ENCODE peak calls at places on chromosomes 2 and 18, in seven cellular contexts. X is IMR-90, K is neuronal stem cell, L is fibroblast of lung, Y is HCT116, J is PC-3, D is neural progenitor cell. C is an unnamed sample. For H3K4me1, the result is how much of the 10 kb centered on the place peaks cover.

GRCh38 chr2:101818531-101819451 is 121.3 kb downstream of the MAP4K4 start:
- DNase-seq in J (peak), Y (no peak), L (peak), D (peak), X (peak), K (no peak), C (peak)

GRCh38 chr2:169891593-169892298 is 64.5 kb downstream of the UBR3 start:
- DNase-seq in D (no peak), X (peak), L (peak), K (no peak), J (peak), Y (no peak), C (peak)

GRCh38 chr2:10428936-10429335 is 19.2 kb downstream of the ODC1 start:
- DNase-seq in K (no peak), Y (no peak), J (no peak), X (no peak), L (no peak), D (no peak), C (no peak)

GRCh38 chr2:23498941-23499340 is 114.0 kb downstream of the KLHL29 start:
- DNase-seq in K (no peak), Y (no peak), L (peak), X (peak), J (no peak), D (no peak), C (peak)

GRCh38 chr18:43013489-43013888 is 102.0 kb downstream of the RIT2 start:
- DNase-seq in X (no peak), J (no peak), Y (no peak), D (no peak), L (peak), K (no peak), C (no peak)

GRCh38 chr2:10570076-10570475 is 119.7 kb downstream of the NOL10 start:
- DNase-seq in Y (no peak), J (no peak), K (no peak), D (no peak), X (no peak), L (no peak), C (no peak)

GRCh38 chr2:47687856-47688255 is 95.1 kb upstream of the MSH6 start:
- DNase-seq in J (no peak), L (no peak), X (no peak), K (no peak), Y (no peak), D (no peak), C (no peak)

GRCh38 chr2:9971105-9971818 is 19.8 kb downstream of the GRHL1 start:
- DNase-seq in Y (no peak), J (peak), K (no peak), X (peak), D (no peak), L (peak), C (peak)

GRCh38 chr2:55408946-55409868 is 10.4 kb downstream of the CCDC88A start:
- DNase-seq in Y (no peak), L (no peak), X (peak), J (no peak), D (no peak), K (no peak), C (no peak)

GRCh38 chr2:14301331-14301730 is 331.2 kb upstream of the LRATD1 start:
- DNase-seq in J (no peak), D (peak), Y (no peak), L (no peak), K (peak), X (no peak), C (no peak)

GRCh38 chr18:56873441-56874140 is 222.4 kb downstream of the WDR7 start:
- DNase-seq in D (peak), Y (no peak), L (no peak), K (peak), J (no peak), X (no peak), C (no peak)

GRCh38 chr2:157784169-157784822 is 91.8 kb downstream of the ACVR1 start:
- DNase-seq in K (no peak), D (no peak), Y (no peak), J (peak), X (peak), L (peak), C (peak)

GRCh38 chr18:67425724-67426123 is 90.8 kb downstream of the DSEL start:
- DNase-seq in D (no peak), J (peak), L (peak), X (peak), K (no peak), Y (no peak), C (peak)

GRCh38 chr2:109353806-109354745 is 225.1 kb downstream of the SH3RF3 start:
- DNase-seq in L (no peak), K (no peak), Y (no peak), J (no peak), D (no peak), X (no peak), C (no peak)

GRCh38 chr2:112957511-112957910 is 20.3 kb upstream of the IL36G start:
- DNase-seq in K (no peak), D (no peak), Y (no peak), J (peak), L (no peak), X (no peak), C (no peak)

GRCh38 chr2:2291500-2292260 is 39.4 kb downstream of the MYT1L start:
- DNase-seq in Y (no peak), X (no peak), L (no peak), K (peak), J (peak), D (peak), C (no peak)

GRCh38 chr18:36516258-36516657 is 218.7 kb downstream of the FHOD3 start:
- DNase-seq in L (no peak), K (no peak), D (no peak), X (no peak), J (no peak), Y (no peak), C (no peak)

GRCh38 chr18:7856733-7857132 is 289.6 kb downstream of the PTPRM start:
- DNase-seq in J (peak), K (no peak), D (no peak), L (no peak), Y (peak), X (peak), C (peak)

GRCh38 chr18:23380001-23380550 is 73.0 kb upstream of the RIOK3 start:
- DNase-seq in J (peak), L (no peak), D (no peak), Y (no peak), X (peak), K (no peak), C (no peak)

GRCh38 chr2:143254108-143254507 is 124.9 kb downstream of the ARHGAP15 start:
- DNase-seq in D (no peak), L (no peak), J (no peak), Y (no peak), X (no peak), K (no peak), C (no peak)

GRCh38 chr2:108593547-108594098 is 59.4 kb downstream of the LIMS1 start:
- DNase-seq in X (peak), L (peak), K (no peak), J (peak), Y (no peak), D (no peak), C (peak)

GRCh38 chr18:69397096-69397495 is 3.6 kb upstream of the DOK6 start:
- DNase-seq in D (peak), Y (peak), J (peak), K (no peak), L (peak), X (peak), C (no peak)

GRCh38 chr2:100182494-100183355 is 40.3 kb upstream of the AFF3 start:
- DNase-seq in Y (no peak), X (peak), L (no peak), J (no peak), K (peak), D (peak), C (peak)

GRCh38 chr2:68245066-68245465 is 7.3 kb downstream of the PPP3R1 start:
- DNase-seq in X (no peak), K (no peak), Y (no peak), L (no peak), D (no peak), J (no peak), C (no peak)

GRCh38 chr18:13983506-13983905 is 68.2 kb upstream of the MC2R start:
- DNase-seq in X (no peak), J (no peak), L (no peak), Y (no peak), D (no peak), K (no peak), C (no peak)

GRCh38 chr2:219469186-219469724 is 29.4 kb upstream of the GMPPA start:
- DNase-seq in Y (no peak), K (no peak), L (peak), X (peak), J (peak), D (no peak), C (peak)

GRCh38 chr2:9770308-9771100 is 72.8 kb upstream of the TAF1B start:
- DNase-seq in L (peak), Y (peak), K (peak), J (peak), D (peak), X (peak), C (peak)

GRCh38 chr2:164495491-164496223 is 125.6 kb downstream of the GRB14 start:
- DNase-seq in D (peak), K (peak), X (peak), Y (peak), L (peak), J (peak), C (peak)

GRCh38 chr2:61538920-61539559 is 884 bp upstream of the XPO1 start:
- DNase-seq in X (peak), J (peak), L (peak), Y (peak), K (peak), D (no peak), C (peak)

GRCh38 chr18:51654441-51655326 is 457.2 kb upstream of the MEX3C start:
- DNase-seq in D (peak), J (no peak), X (no peak), K (peak), L (no peak), Y (no peak), C (no peak)

GRCh38 chr2:99974275-99974674 is 168.1 kb downstream of the AFF3 start:
- DNase-seq in D (peak), Y (no peak), K (peak), L (no peak), X (peak), J (peak), C (no peak)

GRCh38 chr2:96374211-96374951 is 38.8 kb downstream of the NCAPH start:
- DNase-seq in X (peak), K (no peak), D (no peak), L (peak), Y (no peak), J (peak), C (peak)

GRCh38 chr18:56421641-56422040 is 216.8 kb downstream of the TXNL1 start:
- DNase-seq in J (no peak), X (no peak), D (no peak), Y (no peak), L (no peak), K (no peak), C (no peak)

DNA sequence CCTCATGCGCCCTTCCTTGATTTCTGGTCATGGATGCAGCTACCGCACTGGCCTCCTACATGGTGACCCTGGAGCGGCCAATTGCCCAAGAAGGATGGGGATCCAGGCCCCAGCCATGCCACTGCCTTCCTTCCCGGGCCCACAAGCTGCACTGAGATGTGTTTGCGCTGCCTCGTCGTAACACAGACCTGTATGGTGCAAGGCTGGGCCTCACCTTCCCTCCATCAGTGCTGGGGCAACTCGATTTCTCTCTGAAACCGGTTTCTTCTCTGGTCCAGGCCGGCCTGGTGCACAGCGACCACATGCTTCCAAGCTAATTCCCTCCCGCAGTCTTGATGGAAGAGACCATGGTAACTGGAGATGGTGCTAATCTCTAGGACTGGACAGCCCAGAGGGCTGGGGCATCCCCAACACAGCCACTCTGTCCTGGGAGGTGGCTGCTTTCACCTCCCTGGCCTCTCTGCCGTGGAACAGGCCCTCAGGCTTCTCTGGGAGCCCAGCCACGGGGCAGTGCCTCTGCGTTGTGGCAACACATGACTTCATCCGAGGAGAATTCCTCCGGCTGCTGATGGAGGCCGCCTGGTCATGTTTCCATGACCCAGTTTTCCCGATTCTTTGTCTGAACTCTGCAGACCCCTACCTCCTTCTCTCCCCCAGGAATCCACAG is 184.2 kb downstream of the GLI2 start:
- DNase-seq in L (peak), D (no peak), K (no peak), Y (no peak), J (no peak), X (peak), C (peak)
- H3K4me3 ChIP-seq in L (no peak), D (no peak), K (no peak), Y (no peak), J (no peak), X (no peak), C (no peak)

DNA sequence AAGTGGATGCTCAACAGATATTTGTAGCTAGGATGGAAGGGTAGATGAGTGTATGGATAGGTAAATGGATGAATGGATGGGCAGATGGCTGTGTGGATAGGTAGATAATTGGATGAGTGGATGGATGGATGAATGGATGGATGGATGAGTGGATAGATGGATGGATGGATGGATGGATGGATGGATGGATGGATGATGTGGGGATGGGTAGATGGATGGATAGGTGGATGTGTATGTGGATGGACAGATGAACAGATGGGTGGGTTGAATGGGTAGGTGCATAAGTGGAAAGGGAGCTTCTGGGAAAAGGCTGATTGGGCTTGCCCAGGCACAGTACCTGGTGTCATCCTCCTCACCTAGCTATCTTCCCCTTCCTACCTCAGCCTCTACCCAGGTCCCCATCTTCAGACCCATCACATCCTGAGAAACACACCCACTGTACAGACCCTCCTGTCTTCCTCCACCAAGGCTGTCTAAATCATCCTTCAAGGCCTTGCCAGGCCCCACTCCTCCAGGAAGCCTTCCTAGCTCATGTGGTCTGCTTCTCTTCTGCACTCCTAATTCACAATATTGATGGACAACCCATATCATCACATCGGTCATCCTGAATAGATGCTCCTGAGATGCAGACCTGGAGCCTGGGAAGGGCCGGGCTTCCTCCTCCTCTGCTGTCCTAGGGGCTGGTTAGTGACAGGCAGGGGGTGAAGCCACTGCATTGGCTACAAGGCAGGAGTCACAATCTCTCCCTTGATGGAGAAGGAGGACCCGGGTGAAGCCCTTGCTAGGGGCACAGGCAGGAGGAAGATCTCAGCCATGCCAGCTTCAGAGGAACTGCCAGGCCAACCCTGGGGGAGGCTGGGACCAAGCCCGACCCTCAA is 49.4 kb downstream of the SMAD7 start:
- DNase-seq in K (no peak), Y (no peak), L (no peak), X (no peak), D (no peak), J (no peak), C (no peak)
- H3K9ac ChIP-seq in K (no peak), Y (peak), L (no peak), X (peak), D (no peak), J (no peak), C (peak)

GRCh38 chr2:239339726-239340654 is 60.8 kb downstream of the HDAC4 start:
- DNase-seq in L (no peak), D (no peak), X (no peak), J (no peak), K (no peak), Y (no peak), C (no peak)

GRCh38 chr2:239337122-239337876 is 63.5 kb downstream of the HDAC4 start:
- DNase-seq in J (no peak), X (no peak), L (peak), D (no peak), K (no peak), Y (no peak), C (no peak)

GRCh38 chr2:239341146-239341732 is 59.6 kb downstream of the HDAC4 start:
- DNase-seq in X (no peak), J (no peak), L (no peak), K (no peak), Y (no peak), D (no peak), C (no peak)

GRCh38 chr2:239337877-239338484 is 62.8 kb downstream of the HDAC4 start:
- DNase-seq in J (no peak), Y (no peak), D (no peak), L (no peak), X (no peak), K (no peak), C (no peak)

GRCh38 chr2:239339241-239339640 is 61.6 kb downstream of the HDAC4 start:
- DNase-seq in X (no peak), Y (no peak), D (no peak), L (no peak), J (no peak), K (no peak), C (no peak)
- H3K4me1 ChIP-seq in X (under half), Y (under half), D (under half), L (under half), J (under half), K (under half), C (under half)

GRCh38 chr2:232386740-232387450 is 8.3 kb downstream of the ALPP start:
- DNase-seq in X (no peak), Y (no peak), K (no peak), D (peak), L (no peak), J (no peak), C (no peak)

GRCh38 chr2:232384466-232384865 is 5.9 kb downstream of the ALPP start:
- DNase-seq in K (no peak), L (no peak), D (no peak), J (no peak), X (no peak), Y (no peak), C (no peak)

GRCh38 chr2:232387451-232388171 is 9.1 kb downstream of the ALPP start:
- DNase-seq in K (no peak), D (no peak), L (no peak), J (no peak), Y (no peak), X (no peak), C (peak)

GRCh38 chr2:232386490-232386739 is 7.9 kb downstream of the ALPP start:
- DNase-seq in Y (no peak), J (no peak), D (peak), X (no peak), K (no peak), L (no peak), C (no peak)

DNA sequence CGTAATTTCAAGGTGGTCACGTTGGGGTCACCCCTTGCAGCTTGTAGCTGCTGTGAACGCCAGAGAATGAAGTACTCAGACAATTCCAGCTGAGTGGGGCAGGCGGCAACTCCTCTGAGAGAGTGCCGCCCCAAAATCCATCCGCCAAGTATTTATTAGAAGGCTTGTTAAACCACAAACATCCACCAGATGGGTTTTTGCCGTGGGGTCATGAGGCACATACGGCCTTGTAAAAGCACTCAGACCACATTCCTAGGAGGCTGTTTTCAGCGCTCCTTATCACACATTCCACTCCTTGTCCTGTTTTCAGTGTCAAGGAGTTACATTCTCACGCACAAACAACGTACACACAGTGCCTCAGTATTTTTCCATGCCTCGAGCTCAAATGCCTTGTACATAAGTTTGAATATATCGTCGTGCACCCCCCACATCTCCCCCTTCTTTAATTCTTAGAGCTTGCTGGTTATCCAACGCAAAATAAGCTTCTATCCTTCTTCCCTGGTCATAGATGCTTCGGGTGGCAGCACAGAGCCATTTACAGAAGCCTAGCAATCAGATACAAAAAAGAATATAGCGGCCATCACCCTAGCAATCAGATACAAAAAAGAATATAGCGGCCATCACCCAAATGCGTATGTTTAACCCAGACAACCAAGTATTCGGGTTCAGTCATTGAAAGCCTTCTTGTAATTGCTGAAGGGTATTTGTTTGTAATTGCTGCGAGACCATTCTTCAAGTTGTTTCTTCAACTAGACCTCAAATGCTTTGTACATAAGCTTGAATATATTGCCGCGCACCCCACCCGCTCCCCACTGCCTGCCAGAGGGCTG is 7.3 kb downstream of the ALPP start:
- DNase-seq in J (peak), X (peak), Y (peak), L (peak), K (no peak), D (peak), C (peak)
- H3K4me3 ChIP-seq in J (peak), X (no peak), Y (peak), L (no peak), K (no peak), D (no peak), C (no peak)

GRCh38 chr2:42136832-42137821 is 32.0 kb upstream of the EML4 start:
- DNase-seq in X (no peak), J (peak), D (no peak), K (no peak), Y (no peak), L (peak), C (no peak)

GRCh38 chr2:42132966-42133641 is 36.0 kb upstream of the EML4 start:
- DNase-seq in L (peak), J (peak), X (peak), K (peak), D (peak), Y (peak), C (peak)

GRCh38 chr2:42135381-42136312 is 33.5 kb upstream of the EML4 start:
- DNase-seq in D (no peak), X (no peak), K (no peak), L (no peak), Y (no peak), J (no peak), C (no peak)

GRCh38 chr2:42132066-42132965 is 36.8 kb upstream of the EML4 start:
- DNase-seq in Y (no peak), J (peak), L (peak), D (no peak), X (peak), K (no peak), C (peak)

GRCh38 chr2:42133771-42134195 is 35.4 kb upstream of the EML4 start:
- DNase-seq in D (peak), Y (no peak), L (no peak), X (no peak), J (no peak), K (no peak), C (no peak)
- H3K9ac ChIP-seq in D (no peak), Y (no peak), L (peak), X (no peak), J (peak), K (no peak), C (no peak)

C was measured in adipocyte.